ENCODE peak calls at places on chromosome 3, in five cellular contexts. One of them, this sample, is unnamed.

GRCh38 chr3:151630938-151631417 is 102.7 kb upstream of the AADACL2 start:
- DNase-seq in K562: peak; percentile 53
- DNase-seq in HepG2: peak; percentile 62
- DNase-seq in H1: no peak
- DNase-seq in A549: no peak
- DNase-seq in this sample: no peak

GRCh38 chr3:45084820-45085816 is 59.0 kb downstream of the CLEC3B start:
- DNase-seq in H1: no peak
- DNase-seq in HepG2: peak; percentile 16
- DNase-seq in K562: no peak
- DNase-seq in A549: no peak
- DNase-seq in this sample: no peak

GRCh38 chr3:134650431-134651346 is at the start of gene KY:
- DNase-seq in HepG2: no peak
- DNase-seq in H1: peak; percentile 33
- DNase-seq in A549: peak; percentile 9
- DNase-seq in K562: no peak
- DNase-seq in this sample: no peak

GRCh38 chr3:42164635-42165034 is 73.5 kb downstream of the TRAK1 start:
- DNase-seq in H1: no peak
- DNase-seq in K562: no peak
- DNase-seq in HepG2: peak; percentile 13
- DNase-seq in A549: no peak
- DNase-seq in this sample: no peak

GRCh38 chr3:62095756-62096155 is 277.6 kb downstream of the FEZF2 start:
- DNase-seq in A549: no peak
- DNase-seq in K562: no peak
- DNase-seq in H1: no peak
- DNase-seq in HepG2: no peak
- DNase-seq in this sample: no peak

GRCh38 chr3:17431477-17432045 is 310.9 kb downstream of the TBC1D5 start:
- DNase-seq in H1: no peak
- DNase-seq in HepG2: no peak
- DNase-seq in A549: no peak
- DNase-seq in K562: no peak
- DNase-seq in this sample: no peak

GRCh38 chr3:127851899-127852298 is 29.6 kb upstream of the MGLL start:
- DNase-seq in HepG2: no peak
- DNase-seq in A549: no peak
- DNase-seq in K562: no peak
- DNase-seq in H1: no peak
- DNase-seq in this sample: no peak

GRCh38 chr3:136546718-136547117 is 205.5 kb downstream of the STAG1 start:
- DNase-seq in A549: no peak
- DNase-seq in H1: no peak
- DNase-seq in K562: peak; percentile 11
- DNase-seq in HepG2: no peak
- DNase-seq in this sample: no peak

GRCh38 chr3:105157016-105157765 is 209.5 kb upstream of the ALCAM start:
- DNase-seq in A549: no peak
- DNase-seq in H1: peak; percentile 73
- DNase-seq in K562: no peak
- DNase-seq in HepG2: no peak
- DNase-seq in this sample: no peak

GRCh38 chr3:195352895-195353488 is 82.0 kb upstream of the XXYLT1 start:
- DNase-seq in HepG2: peak; percentile 7
- DNase-seq in K562: peak; percentile 16
- DNase-seq in A549: no peak
- DNase-seq in H1: no peak
- DNase-seq in this sample: no peak

GRCh38 chr3:16743276-16743675 is 138.1 kb upstream of the DAZL start:
- DNase-seq in K562: no peak
- DNase-seq in H1: no peak
- DNase-seq in HepG2: no peak
- DNase-seq in A549: no peak
- DNase-seq in this sample: no peak

GRCh38 chr3:14319654-14320182 is 82.7 kb upstream of the SLC6A6 start:
- DNase-seq in A549: peak; percentile 89
- DNase-seq in H1: peak; percentile 47
- DNase-seq in HepG2: peak; percentile 80
- DNase-seq in K562: peak; percentile 96
- DNase-seq in this sample: peak; percentile 72

GRCh38 chr3:111761309-111761795 is 97.7 kb upstream of the PHLDB2 start:
- DNase-seq in HepG2: no peak
- DNase-seq in K562: no peak
- DNase-seq in H1: no peak
- DNase-seq in A549: no peak
- DNase-seq in this sample: no peak

GRCh38 chr3:141240290-141241247 is 8.9 kb downstream of the PXYLP1 start:
- DNase-seq in K562: no peak
- DNase-seq in H1: no peak
- DNase-seq in A549: no peak
- DNase-seq in HepG2: no peak
- DNase-seq in this sample: no peak

GRCh38 chr3:50371133-50371670 is 11.9 kb upstream of the TMEM115 start:
- DNase-seq in A549: no peak
- DNase-seq in H1: no peak
- DNase-seq in K562: no peak
- DNase-seq in HepG2: no peak
- DNase-seq in this sample: no peak

GRCh38 chr3:42906085-42906904 is at the start of gene ZNF662:
- DNase-seq in A549: no peak
- DNase-seq in HepG2: no peak
- DNase-seq in K562: no peak
- DNase-seq in H1: no peak
- DNase-seq in this sample: no peak

GRCh38 chr3:76841750-76842149 is 198.1 kb upstream of the ROBO2 start:
- DNase-seq in HepG2: no peak
- DNase-seq in H1: no peak
- DNase-seq in A549: no peak
- DNase-seq in K562: no peak
- DNase-seq in this sample: no peak

GRCh38 chr3:141050913-141051632 is at the start of gene SPSB4:
- DNase-seq in H1: peak; percentile 63
- DNase-seq in HepG2: peak; percentile 14
- DNase-seq in A549: peak; percentile 57
- DNase-seq in K562: no peak
- DNase-seq in this sample: no peak

GRCh38 chr3:190180268-190180667 is 59.6 kb upstream of the P3H2 start:
- DNase-seq in A549: no peak
- DNase-seq in H1: no peak
- DNase-seq in K562: no peak
- DNase-seq in HepG2: no peak
- DNase-seq in this sample: no peak

GRCh38 chr3:4822568-4822967 is 156.7 kb upstream of the BHLHE40 start:
- DNase-seq in K562: no peak
- DNase-seq in A549: no peak
- DNase-seq in HepG2: no peak
- DNase-seq in H1: no peak
- DNase-seq in this sample: no peak

GRCh38 chr3:9260305-9260704 is 10.9 kb upstream of the SRGAP3 start:
- DNase-seq in A549: no peak
- DNase-seq in H1: no peak
- DNase-seq in K562: no peak
- DNase-seq in HepG2: no peak
- DNase-seq in this sample: no peak

GRCh38 chr3:123448503-123449091 is at the start of gene ADCY5:
- DNase-seq in HepG2: no peak
- DNase-seq in A549: no peak
- DNase-seq in H1: no peak
- DNase-seq in K562: no peak
- DNase-seq in this sample: no peak

GRCh38 chr3:147360936-147361670 is 45.2 kb downstream of the ZIC4 start:
- DNase-seq in H1: no peak
- DNase-seq in A549: no peak
- DNase-seq in HepG2: no peak
- DNase-seq in K562: no peak
- DNase-seq in this sample: no peak

GRCh38 chr3:37601832-37602231 is 259.8 kb upstream of the CTDSPL start:
- DNase-seq in H1: peak; percentile 9
- DNase-seq in K562: no peak
- DNase-seq in A549: no peak
- DNase-seq in HepG2: no peak
- DNase-seq in this sample: no peak

GRCh38 chr3:95705786-95706418 is 1108.5 kb upstream of the EPHA6 start:
- DNase-seq in H1: no peak
- DNase-seq in K562: no peak
- DNase-seq in HepG2: peak; percentile 5
- DNase-seq in A549: no peak
- DNase-seq in this sample: no peak

GRCh38 chr3:121883507-121883906 is 10.7 kb upstream of the SLC15A2 start:
- DNase-seq in HepG2: peak; percentile 35
- DNase-seq in A549: peak; percentile 22
- DNase-seq in H1: no peak
- DNase-seq in K562: peak; percentile 20
- DNase-seq in this sample: no peak

GRCh38 chr3:50003216-50003615 is 63.3 kb downstream of the RBM6 start:
- DNase-seq in K562: no peak
- DNase-seq in H1: no peak
- DNase-seq in HepG2: no peak
- DNase-seq in A549: no peak
- DNase-seq in this sample: no peak

GRCh38 chr3:53820084-53820483 is 26.1 kb downstream of the CHDH start:
- DNase-seq in H1: no peak
- DNase-seq in K562: no peak
- DNase-seq in A549: no peak
- DNase-seq in HepG2: no peak
- DNase-seq in this sample: no peak

GRCh38 chr3:48899298-48899697 is 616 bp upstream of the SLC25A20 start:
- DNase-seq in K562: no peak
- DNase-seq in H1: no peak
- DNase-seq in HepG2: no peak
- DNase-seq in A549: no peak
- DNase-seq in this sample: no peak

GRCh38 chr3:178170698-178171535 is 365.3 kb upstream of the KCNMB2 start:
- DNase-seq in K562: peak; percentile 74
- DNase-seq in H1: no peak
- DNase-seq in HepG2: no peak
- DNase-seq in A549: no peak
- DNase-seq in this sample: no peak

GRCh38 chr3:66206806-66207205 is 14.0 kb upstream of the SLC25A26 start:
- DNase-seq in H1: no peak
- DNase-seq in K562: no peak
- DNase-seq in HepG2: no peak
- DNase-seq in A549: no peak
- DNase-seq in this sample: no peak
- TF ChIP-seq CEBPB in H1: no peak
- TF ChIP-seq CEBPB in K562: no peak
- TF ChIP-seq CEBPB in HepG2: no peak
- TF ChIP-seq CEBPB in A549: no peak
- TF ChIP-seq CEBPB in this sample: no peak

GRCh38 chr3:131072845-131073244 is 46.2 kb downstream of the NEK11 start:
- DNase-seq in K562: peak; percentile 32
- DNase-seq in H1: no peak
- DNase-seq in HepG2: no peak
- DNase-seq in A549: no peak
- DNase-seq in this sample: no peak

GRCh38 chr3:131081224-131081623 is 54.5 kb downstream of the NEK11 start:
- DNase-seq in A549: no peak
- DNase-seq in H1: no peak
- DNase-seq in K562: no peak
- DNase-seq in HepG2: no peak
- DNase-seq in this sample: no peak

GRCh38 chr3:131075632-131076328 is 49.1 kb downstream of the NEK11 start:
- DNase-seq in A549: no peak
- DNase-seq in H1: no peak
- DNase-seq in HepG2: no peak
- DNase-seq in K562: no peak
- DNase-seq in this sample: no peak

GRCh38 chr3:131082246-131082645 is 55.6 kb downstream of the NEK11 start:
- DNase-seq in K562: no peak
- DNase-seq in H1: no peak
- DNase-seq in A549: no peak
- DNase-seq in HepG2: no peak
- DNase-seq in this sample: no peak

GRCh38 chr3:131077904-131078303 is 51.2 kb downstream of the NEK11 start:
- DNase-seq in HepG2: no peak
- DNase-seq in K562: no peak
- DNase-seq in A549: no peak
- DNase-seq in H1: peak; percentile 47
- DNase-seq in this sample: no peak
- TF ChIP-seq CHD2 in HepG2: no peak
- TF ChIP-seq CHD2 in K562: no peak
- TF ChIP-seq CHD2 in A549: no peak
- TF ChIP-seq CHD2 in H1: no peak
- TF ChIP-seq CHD2 in this sample: no peak

DNA sequence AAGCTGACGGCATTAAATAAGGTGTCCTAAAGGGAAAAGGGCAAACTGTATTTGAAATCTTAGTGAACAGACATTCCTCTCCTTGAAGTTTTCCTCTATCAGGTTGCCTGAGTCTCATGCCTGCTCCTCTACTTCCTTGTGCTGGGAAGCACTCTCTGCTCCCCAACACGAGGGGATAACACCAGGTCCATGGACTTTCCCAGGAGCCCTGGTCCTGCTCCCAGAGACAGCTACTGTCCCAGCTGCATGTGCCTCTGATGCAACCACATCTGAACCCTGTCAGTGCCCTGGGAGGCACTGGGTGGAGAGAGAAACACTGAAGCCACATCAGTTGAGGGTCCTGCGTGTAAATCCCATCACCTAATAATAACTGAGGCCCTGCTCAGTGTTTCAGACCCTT is 7.4 kb downstream of the TLR9 start:
- DNase-seq in K562: no peak
- DNase-seq in HepG2: no peak
- DNase-seq in A549: no peak
- DNase-seq in H1: no peak
- DNase-seq in this sample: no peak
- TF ChIP-seq CEBPB in K562: no peak
- TF ChIP-seq CEBPB in HepG2: no peak
- TF ChIP-seq CEBPB in A549: no peak
- TF ChIP-seq CEBPB in H1: no peak
- TF ChIP-seq CEBPB in this sample: no peak

GRCh38 chr3:164903820-164904451 is 174.4 kb downstream of the SI start:
- DNase-seq in K562: no peak
- DNase-seq in A549: no peak
- DNase-seq in HepG2: no peak
- DNase-seq in H1: no peak
- DNase-seq in this sample: no peak
- TF ChIP-seq CHD2 in K562: no peak
- TF ChIP-seq CHD2 in A549: no peak
- TF ChIP-seq CHD2 in HepG2: no peak
- TF ChIP-seq CHD2 in H1: no peak
- TF ChIP-seq CHD2 in this sample: no peak

DNA sequence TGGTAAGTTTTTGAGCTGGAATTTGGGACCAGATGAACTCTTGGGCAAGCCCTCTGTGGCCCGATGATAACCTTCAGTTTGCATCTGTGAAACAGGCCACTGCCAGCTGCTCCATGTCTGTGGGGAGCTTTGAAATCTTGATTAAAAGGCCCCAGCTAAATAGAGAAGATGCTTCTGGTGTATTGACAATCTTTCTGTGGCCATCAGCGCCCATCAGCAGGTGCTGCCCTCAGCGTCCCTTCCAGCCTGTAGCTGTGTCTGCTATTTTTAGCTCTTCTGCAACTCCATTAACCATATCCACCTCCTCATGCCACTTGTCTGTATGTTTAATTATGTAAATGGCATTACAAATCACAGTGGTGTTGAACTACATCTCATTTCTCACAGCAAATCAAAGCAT is 54.0 kb downstream of the CHCHD6 start:
- DNase-seq in K562: no peak
- DNase-seq in H1: no peak
- DNase-seq in A549: no peak
- DNase-seq in HepG2: no peak
- DNase-seq in this sample: no peak
- TF ChIP-seq CEBPB in K562: no peak
- TF ChIP-seq CEBPB in H1: no peak
- TF ChIP-seq CEBPB in A549: no peak
- TF ChIP-seq CEBPB in HepG2: no peak
- TF ChIP-seq CEBPB in this sample: no peak